ENCODE peak calls at places on chromosomes 11 and 22, in ten cellular contexts. T is left lung; B is mesothelial cell of epicardium; J is fibroblast of the aortic adventitia; G is cardiac muscle cell; O is astrocyte of the spinal cord; Z is testis; M is progenitor cell of endocrine pancreas; Q is neural progenitor cell; F is CD4-positive, alpha-beta T cell. P is an unnamed sample.

GRCh38 chr11:108838804-108839128 is 173.9 kb downstream of the DDX10 start:
- DNase-seq in G (no peak), O (no peak), B (no peak), Q (no peak), F (no peak), M (no peak), T (no peak), Z (no peak), J (no peak), P (no peak)

GRCh38 chr11:61362542-61362875 is 335 bp downstream of the TMEM138 start:
- DNase-seq in M (no peak), Z (peak), B (no peak), O (peak), T (no peak), Q (no peak), J (peak), F (peak), G (peak), P (peak)

GRCh38 chr11:63641727-63642126 is 27.5 kb upstream of the PLAAT3 start:
- DNase-seq in J (peak), F (no peak), M (no peak), G (no peak), Q (no peak), Z (no peak), T (no peak), O (peak), B (no peak), P (no peak)

GRCh38 chr11:107102692-107103463 is 84.6 kb upstream of the GUCY1A2 start:
- DNase-seq in O (no peak), T (no peak), Z (no peak), F (no peak), B (no peak), G (no peak), Q (no peak), M (no peak), J (no peak), P (no peak)

GRCh38 chr11:72736452-72737069 is 15.6 kb downstream of the ARAP1 start:
- DNase-seq in M (no peak), B (no peak), J (peak), T (peak), Z (peak), F (peak), Q (no peak), G (no peak), O (no peak), P (no peak)

GRCh38 chr22:17366830-17367229 is 2.4 kb upstream of the CECR2 start:
- DNase-seq in O (no peak), B (peak), Z (peak), F (no peak), Q (peak), G (peak), M (peak), J (no peak), T (peak), P (peak)

GRCh38 chr11:42243370-42243769 is 783.9 kb upstream of the LRRC4C start:
- DNase-seq in Z (no peak), M (no peak), F (no peak), J (no peak), B (no peak), G (no peak), T (no peak), O (no peak), Q (peak), P (no peak)

GRCh38 chr22:29396126-29396525 is 7.8 kb upstream of the AP1B1 start:
- DNase-seq in J (no peak), O (no peak), Z (no peak), M (no peak), F (no peak), Q (no peak), T (no peak), B (no peak), G (no peak), P (no peak)

GRCh38 chr22:41768420-41768819 is 32.1 kb upstream of the CCDC134 start:
- DNase-seq in Q (no peak), Z (no peak), B (no peak), M (no peak), F (no peak), J (peak), G (no peak), O (peak), T (no peak), P (no peak)

GRCh38 chr11:121318848-121319834 is 26.6 kb downstream of the SC5D start:
- DNase-seq in T (no peak), Q (peak), O (peak), F (peak), G (peak), B (no peak), M (no peak), Z (no peak), J (peak), P (peak)

GRCh38 chr11:121194731-121195596 is 93.9 kb downstream of the TECTA start:
- DNase-seq in O (peak), F (peak), Z (peak), J (peak), G (peak), B (peak), T (no peak), M (peak), Q (peak), P (peak)

GRCh38 chr22:36546932-36547331 is 18.0 kb upstream of the EIF3D start:
- DNase-seq in M (no peak), B (no peak), T (no peak), F (no peak), Q (no peak), G (no peak), O (peak), J (peak), Z (no peak), P (no peak)

GRCh38 chr22:26656896-26657851 is at the start of gene MIAT:
- DNase-seq in T (peak), J (no peak), Z (no peak), M (no peak), G (no peak), B (no peak), F (peak), Q (peak), O (no peak), P (peak)

GRCh38 chr11:109838034-109838433 is 255.2 kb upstream of the ZC3H12C start:
- DNase-seq in B (no peak), Q (no peak), G (no peak), O (no peak), Z (no peak), J (no peak), F (no peak), M (no peak), T (no peak), P (no peak)

GRCh38 chr11:132734217-132734616 is 798.1 kb downstream of the OPCML start:
- DNase-seq in M (no peak), O (peak), G (no peak), Z (no peak), T (no peak), J (no peak), Q (no peak), B (no peak), F (no peak), P (no peak)

GRCh38 chr22:38756631-38757463 is 1.0 kb upstream of the SUN2 start:
- DNase-seq in B (no peak), O (no peak), Q (no peak), M (no peak), Z (no peak), J (no peak), F (no peak), T (peak), G (no peak), P (no peak)

GRCh38 chr11:129277216-129277838 is 85.2 kb upstream of the ARHGAP32 start:
- DNase-seq in G (peak), B (no peak), M (no peak), F (no peak), T (no peak), J (peak), Q (no peak), O (peak), Z (no peak), P (no peak)

GRCh38 chr11:129280027-129280811 is 88.1 kb upstream of the ARHGAP32 start:
- DNase-seq in Q (no peak), J (peak), G (no peak), F (no peak), M (no peak), Z (no peak), B (no peak), T (no peak), O (peak), P (no peak)

GRCh38 chr11:129278586-129279319 is 86.6 kb upstream of the ARHGAP32 start:
- DNase-seq in J (no peak), Q (peak), B (peak), T (no peak), G (peak), Z (no peak), O (no peak), M (peak), F (no peak), P (peak)

GRCh38 chr11:129281471-129282268 is 89.5 kb upstream of the ARHGAP32 start:
- DNase-seq in B (no peak), M (no peak), O (no peak), T (no peak), F (no peak), Q (no peak), Z (no peak), G (no peak), J (no peak), P (no peak)

DNA sequence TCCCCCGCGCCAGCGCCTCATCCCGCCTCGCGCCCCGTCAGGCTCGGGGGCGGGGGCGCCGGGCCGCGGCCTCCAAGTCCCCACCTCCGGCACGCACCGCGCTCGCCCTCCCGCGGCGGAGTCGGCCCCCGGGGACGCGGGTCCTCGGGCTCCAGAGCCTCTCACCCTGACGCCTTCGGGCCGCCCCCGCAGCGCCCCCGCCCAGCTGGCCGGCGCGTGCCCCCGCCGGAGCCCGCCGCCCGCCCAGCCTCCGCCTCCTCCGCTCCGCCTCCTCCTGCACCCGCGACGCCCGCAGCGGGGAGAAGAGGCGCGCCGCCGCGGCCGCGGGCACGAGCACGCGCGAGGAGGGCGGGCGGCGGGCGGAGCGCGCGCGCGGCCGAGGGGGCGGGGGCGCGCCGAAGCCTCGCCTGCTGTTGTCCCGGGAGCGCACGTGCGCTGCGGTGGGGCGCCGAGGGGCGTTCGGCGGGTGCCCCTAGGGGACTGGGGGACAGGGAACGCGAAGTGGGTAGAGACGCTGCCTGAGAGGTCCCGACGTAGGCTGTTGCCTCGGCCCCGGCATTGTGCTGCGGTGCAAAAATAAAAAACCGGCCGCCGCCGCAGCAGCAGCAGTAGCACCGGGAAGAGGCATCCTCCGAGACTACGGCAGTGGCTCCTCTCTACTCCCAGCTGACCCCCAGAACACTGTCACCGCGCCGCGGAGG is 87.4 kb upstream of the ARHGAP32 start:
- DNase-seq in M (peak), J (peak), B (peak), O (peak), G (peak), F (peak), T (peak), Z (peak), Q (peak), P (peak)
- TF ChIP-seq CTCF in M (no peak), J (no peak), B (no peak), O (no peak), G (no peak), F (no peak), T (no peak), Z (no peak), Q (no peak), P (no peak)

GRCh38 chr11:102318469-102318868 is 1.2 kb downstream of the BIRC3 start:
- DNase-seq in Z (peak), B (no peak), F (peak), J (peak), O (peak), M (no peak), Q (no peak), T (no peak), G (no peak), P (no peak)

GRCh38 chr11:102319544-102319943 is 2.3 kb downstream of the BIRC3 start:
- DNase-seq in Q (no peak), F (no peak), G (no peak), O (no peak), Z (no peak), J (no peak), B (no peak), M (no peak), T (no peak), P (no peak)

GRCh38 chr11:102316505-102316904 is 779 bp upstream of the BIRC3 start:
- DNase-seq in F (no peak), J (no peak), T (no peak), B (no peak), M (no peak), Q (no peak), Z (no peak), O (no peak), G (no peak), P (no peak)

GRCh38 chr11:102317768-102318103 is 452 bp downstream of the BIRC3 start:
- DNase-seq in G (no peak), B (no peak), O (no peak), Q (no peak), T (no peak), F (no peak), Z (no peak), J (peak), M (no peak), P (no peak)

DNA sequence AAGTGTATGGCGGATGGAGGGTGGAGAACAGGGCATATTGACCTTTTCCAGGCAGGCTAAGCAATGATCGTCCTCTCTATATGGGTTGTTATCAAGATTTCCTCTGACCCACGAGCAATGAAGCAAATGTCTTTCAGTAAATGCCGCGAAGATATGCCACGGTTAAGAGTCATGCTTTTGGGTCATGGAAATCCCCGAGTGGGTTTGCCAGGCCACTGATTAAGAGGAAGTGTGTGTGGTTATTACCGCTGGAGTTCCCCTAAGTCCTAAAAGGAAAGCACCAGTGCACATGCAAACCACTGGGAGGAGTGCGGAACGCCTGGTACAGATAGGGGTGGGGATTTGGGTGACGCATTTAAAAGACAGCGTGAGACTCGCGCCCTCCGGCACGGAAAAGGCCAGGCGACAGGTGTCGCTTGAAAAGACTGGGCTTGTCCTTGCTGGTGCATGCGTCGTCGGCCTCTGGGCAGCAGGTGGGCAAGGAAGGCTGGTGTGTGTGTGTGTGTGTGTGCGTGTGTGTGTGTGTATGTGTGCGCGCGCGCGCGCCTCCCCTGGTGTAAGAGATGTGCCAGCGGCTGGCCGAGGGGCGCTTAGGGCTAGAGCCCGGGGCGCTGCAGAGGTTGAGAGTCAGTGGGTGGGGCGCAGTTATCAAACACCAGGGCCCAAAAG is at the start of gene BIRC3:
- DNase-seq in F (peak), Z (peak), O (peak), B (peak), J (peak), T (peak), G (peak), Q (peak), M (peak), P (peak)
- TF ChIP-seq CTCF in F (peak), Z (peak), O (no peak), B (no peak), J (peak), T (no peak), G (peak), Q (peak), M (peak), P (no peak)

GRCh38 chr11:6603287-6604080 is at the start of the genes ILK and RRP8:
- DNase-seq in T (peak), Q (peak), G (peak), J (peak), M (peak), O (peak), B (peak), Z (peak), F (peak), P (peak)
- TF ChIP-seq CTCF in T (no peak), Q (peak), G (no peak), J (peak), M (peak), O (no peak), B (no peak), Z (peak), F (no peak), P (no peak)

GRCh38 chr11:101323997-101324396 is 194.4 kb upstream of the PGR start:
- DNase-seq in B (no peak), Z (no peak), Q (peak), F (no peak), M (no peak), T (no peak), G (peak), O (no peak), J (no peak), P (peak)
- TF ChIP-seq CTCF in B (no peak), Z (no peak), Q (peak), F (no peak), M (no peak), T (no peak), G (peak), O (no peak), J (no peak), P (no peak)

DNA sequence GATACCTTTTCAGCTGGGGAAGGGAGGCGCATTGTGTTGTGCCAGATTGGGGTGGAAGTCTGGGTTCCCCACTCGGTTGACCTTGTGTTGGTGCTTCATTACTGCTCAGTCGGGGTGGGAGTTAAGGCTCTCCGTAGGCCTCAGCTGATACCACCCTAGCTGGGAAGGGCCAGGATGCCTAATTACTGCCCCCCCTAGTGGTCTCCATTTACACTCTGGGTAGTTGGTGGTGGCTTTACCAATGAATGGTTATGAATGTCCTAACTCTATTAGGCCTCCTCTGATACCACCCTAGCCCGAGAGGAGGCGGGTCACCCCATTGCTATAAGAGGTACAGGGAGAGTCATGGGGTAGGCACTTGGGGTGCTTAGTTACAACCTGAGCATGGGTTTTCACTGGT is 27.5 kb upstream of the HIKESHI start:
- DNase-seq in J (no peak), O (no peak), G (peak), Z (no peak), T (no peak), M (no peak), Q (peak), F (no peak), B (no peak), P (peak)
- TF ChIP-seq CTCF in J (no peak), O (peak), G (peak), Z (no peak), T (no peak), M (peak), Q (peak), F (peak), B (no peak), P (peak)

GRCh38 chr11:1069740-1070139 is 4.9 kb upstream of the MUC2 start:
- DNase-seq in F (no peak), O (no peak), Q (no peak), Z (no peak), M (no peak), T (no peak), B (no peak), J (no peak), G (no peak), P (no peak)
- TF ChIP-seq CTCF in F (no peak), O (no peak), Q (no peak), Z (no peak), M (no peak), T (no peak), B (no peak), J (no peak), G (no peak), P (no peak)

GRCh38 chr11:14904745-14905103 is 12.7 kb upstream of the CYP2R1 start:
- DNase-seq in O (peak), Q (peak), B (no peak), Z (peak), J (peak), F (peak), T (peak), G (peak), M (no peak), P (peak)
- TF ChIP-seq CTCF in O (peak), Q (peak), B (peak), Z (peak), J (peak), F (peak), T (peak), G (peak), M (peak), P (peak)

GRCh38 chr11:45233804-45234170 is 52.4 kb downstream of the SYT13 start:
- DNase-seq in Q (no peak), B (no peak), T (no peak), Z (no peak), M (no peak), J (no peak), F (no peak), G (no peak), O (no peak), P (no peak)
- TF ChIP-seq CTCF in Q (peak), B (no peak), T (peak), Z (no peak), M (no peak), J (no peak), F (no peak), G (no peak), O (no peak), P (peak)

GRCh38 chr22:48644108-48644507 is 1183.6 kb downstream of the BRD1 start:
- DNase-seq in Z (no peak), T (no peak), F (no peak), Q (no peak), O (no peak), B (no peak), G (peak), J (no peak), M (no peak), P (no peak)
- TF ChIP-seq CTCF in Z (no peak), T (no peak), F (no peak), Q (no peak), O (no peak), B (no peak), G (no peak), J (no peak), M (no peak), P (no peak)

DNA sequence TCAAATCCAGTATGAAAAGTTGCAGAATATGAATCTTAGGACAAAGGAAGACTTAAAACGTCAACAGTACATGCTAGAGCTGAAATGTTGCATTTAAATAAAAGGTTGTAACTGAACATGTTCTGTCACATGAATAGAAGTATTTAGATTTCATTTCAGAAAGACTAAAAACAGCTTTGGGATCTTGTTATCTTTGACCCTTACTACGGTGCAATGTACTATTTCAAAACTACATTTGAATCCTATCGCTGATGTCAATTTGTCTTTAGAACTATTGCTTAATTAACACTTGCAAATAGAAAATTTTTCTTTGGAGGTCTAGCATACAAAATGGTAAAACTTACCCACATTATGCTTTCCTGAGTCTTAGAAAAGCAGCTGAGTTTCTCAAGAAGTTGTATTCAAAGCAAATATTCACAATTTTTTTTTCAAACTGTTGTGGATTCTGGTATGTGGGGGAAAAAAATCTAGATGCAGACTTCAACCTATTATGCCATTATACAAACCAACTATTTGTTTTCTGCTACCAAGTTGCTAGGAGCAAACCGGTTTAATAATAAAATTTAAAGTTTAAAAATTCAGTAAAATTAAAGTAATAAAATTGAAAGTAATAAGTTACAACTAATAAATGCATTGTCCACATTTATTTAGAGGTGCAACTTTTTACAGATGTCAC is 25.4 kb downstream of the CSTF3 start:
- DNase-seq in M (no peak), O (no peak), J (no peak), G (no peak), Z (no peak), B (no peak), Q (no peak), F (no peak), T (no peak), P (no peak)
- TF ChIP-seq CTCF in M (no peak), O (no peak), J (no peak), G (no peak), Z (no peak), B (no peak), Q (no peak), F (no peak), T (no peak), P (no peak)